ENCODE peak calls at places on chromosome 7, in eight cellular contexts. One of them, this sample, is unnamed. For H3K4me1 and H3K36me3, the result is how much of the 10 kb centered on the place peaks cover.

GRCh38 chr7:99036531-99037175 is 107.3 kb downstream of the SMURF1 start:
- DNase-seq in PC-3: peak
- DNase-seq in OCI-LY7: peak
- DNase-seq in neural progenitor cell: peak
- DNase-seq in HepG2: peak
- DNase-seq in trophoblast cell: no peak
- DNase-seq in heart right ventricle: no peak
- DNase-seq in stomach: no peak
- DNase-seq in this sample: no peak

GRCh38 chr7:936131-937054 is 18.1 kb downstream of the ADAP1 start:
- DNase-seq in PC-3: peak
- DNase-seq in OCI-LY7: no peak
- DNase-seq in neural progenitor cell: no peak
- DNase-seq in HepG2: no peak
- DNase-seq in trophoblast cell: peak
- DNase-seq in heart right ventricle: peak
- DNase-seq in stomach: no peak
- DNase-seq in this sample: no peak

GRCh38 chr7:106346678-106347217 is 62.0 kb upstream of the NAMPT start:
- DNase-seq in PC-3: peak
- DNase-seq in OCI-LY7: no peak
- DNase-seq in neural progenitor cell: no peak
- DNase-seq in HepG2: no peak
- DNase-seq in trophoblast cell: peak
- DNase-seq in heart right ventricle: no peak
- DNase-seq in stomach: no peak
- DNase-seq in this sample: no peak

GRCh38 chr7:83271212-83272099 is 108.8 kb upstream of the PCLO start:
- DNase-seq in PC-3: peak
- DNase-seq in OCI-LY7: peak
- DNase-seq in neural progenitor cell: peak
- DNase-seq in HepG2: peak
- DNase-seq in trophoblast cell: no peak
- DNase-seq in heart right ventricle: no peak
- DNase-seq in stomach: no peak
- DNase-seq in this sample: peak

GRCh38 chr7:41292457-41292856 is 410.4 kb downstream of the INHBA start:
- DNase-seq in PC-3: peak
- DNase-seq in OCI-LY7: no peak
- DNase-seq in neural progenitor cell: no peak
- DNase-seq in HepG2: no peak
- DNase-seq in trophoblast cell: no peak
- DNase-seq in heart right ventricle: no peak
- DNase-seq in stomach: no peak
- DNase-seq in this sample: no peak

GRCh38 chr7:78111384-78111783 is 312.8 kb downstream of the PHTF2 start:
- DNase-seq in PC-3: no peak
- DNase-seq in OCI-LY7: no peak
- DNase-seq in neural progenitor cell: peak
- DNase-seq in HepG2: no peak
- DNase-seq in trophoblast cell: no peak
- DNase-seq in heart right ventricle: no peak
- DNase-seq in stomach: no peak
- DNase-seq in this sample: no peak

GRCh38 chr7:65429642-65430343 is 56.1 kb downstream of the ZNF92 start:
- DNase-seq in PC-3: no peak
- DNase-seq in OCI-LY7: no peak
- DNase-seq in neural progenitor cell: no peak
- DNase-seq in HepG2: no peak
- DNase-seq in trophoblast cell: no peak
- DNase-seq in heart right ventricle: no peak
- DNase-seq in stomach: no peak
- DNase-seq in this sample: no peak

GRCh38 chr7:27112960-27113949 is 10.8 kb upstream of the HOXA2 start:
- DNase-seq in PC-3: peak
- DNase-seq in OCI-LY7: no peak
- DNase-seq in neural progenitor cell: peak
- DNase-seq in HepG2: no peak
- DNase-seq in trophoblast cell: no peak
- DNase-seq in heart right ventricle: no peak
- DNase-seq in stomach: no peak
- DNase-seq in this sample: peak

GRCh38 chr7:82105463-82105862 is 335.6 kb upstream of the HGF start:
- DNase-seq in PC-3: peak
- DNase-seq in OCI-LY7: no peak
- DNase-seq in neural progenitor cell: no peak
- DNase-seq in HepG2: no peak
- DNase-seq in trophoblast cell: no peak
- DNase-seq in heart right ventricle: no peak
- DNase-seq in stomach: no peak
- DNase-seq in this sample: peak

GRCh38 chr7:20651960-20652544 is 36.6 kb downstream of the ABCB5 start:
- DNase-seq in PC-3: peak
- DNase-seq in OCI-LY7: no peak
- DNase-seq in neural progenitor cell: no peak
- DNase-seq in HepG2: no peak
- DNase-seq in trophoblast cell: no peak
- DNase-seq in heart right ventricle: no peak
- DNase-seq in stomach: no peak
- DNase-seq in this sample: peak

GRCh38 chr7:111006691-111007090 is 84.2 kb upstream of the LRRN3 start:
- DNase-seq in PC-3: no peak
- DNase-seq in OCI-LY7: no peak
- DNase-seq in neural progenitor cell: no peak
- DNase-seq in HepG2: no peak
- DNase-seq in trophoblast cell: peak
- DNase-seq in heart right ventricle: no peak
- DNase-seq in stomach: no peak
- DNase-seq in this sample: no peak

GRCh38 chr7:28787116-28787515 is 171.0 kb downstream of the TRIL start:
- DNase-seq in PC-3: no peak
- DNase-seq in OCI-LY7: peak
- DNase-seq in neural progenitor cell: no peak
- DNase-seq in HepG2: no peak
- DNase-seq in trophoblast cell: no peak
- DNase-seq in heart right ventricle: no peak
- DNase-seq in stomach: no peak
- DNase-seq in this sample: no peak

GRCh38 chr7:45890902-45891461 is 2.7 kb downstream of the IGFBP1 start:
- DNase-seq in PC-3: peak
- DNase-seq in OCI-LY7: peak
- DNase-seq in neural progenitor cell: peak
- DNase-seq in HepG2: peak
- DNase-seq in trophoblast cell: no peak
- DNase-seq in heart right ventricle: no peak
- DNase-seq in stomach: no peak
- DNase-seq in this sample: peak

GRCh38 chr7:77696643-77697534 is 630 bp downstream of the RSBN1L start:
- DNase-seq in PC-3: peak
- DNase-seq in OCI-LY7: peak
- DNase-seq in neural progenitor cell: peak
- DNase-seq in HepG2: peak
- DNase-seq in trophoblast cell: peak
- DNase-seq in heart right ventricle: peak
- DNase-seq in stomach: peak
- DNase-seq in this sample: peak

GRCh38 chr7:7416031-7416968 is 119.4 kb downstream of the COL28A1 start:
- DNase-seq in PC-3: peak
- DNase-seq in OCI-LY7: no peak
- DNase-seq in neural progenitor cell: no peak
- DNase-seq in HepG2: no peak
- DNase-seq in trophoblast cell: peak
- DNase-seq in heart right ventricle: no peak
- DNase-seq in stomach: peak
- DNase-seq in this sample: peak

GRCh38 chr7:1124164-1124563 is 35.8 kb downstream of the ZFAND2A start:
- DNase-seq in PC-3: no peak
- DNase-seq in OCI-LY7: no peak
- DNase-seq in neural progenitor cell: no peak
- DNase-seq in HepG2: no peak
- DNase-seq in trophoblast cell: no peak
- DNase-seq in heart right ventricle: no peak
- DNase-seq in stomach: no peak
- DNase-seq in this sample: no peak

GRCh38 chr7:36279251-36279925 is 110.3 kb upstream of the ANLN start:
- DNase-seq in PC-3: no peak
- DNase-seq in OCI-LY7: no peak
- DNase-seq in neural progenitor cell: no peak
- DNase-seq in HepG2: no peak
- DNase-seq in trophoblast cell: no peak
- DNase-seq in heart right ventricle: no peak
- DNase-seq in stomach: no peak
- DNase-seq in this sample: no peak

GRCh38 chr7:75971309-75971960 is 23.0 kb downstream of the TMEM120A start:
- DNase-seq in PC-3: no peak
- DNase-seq in OCI-LY7: no peak
- DNase-seq in neural progenitor cell: no peak
- DNase-seq in HepG2: no peak
- DNase-seq in trophoblast cell: no peak
- DNase-seq in heart right ventricle: no peak
- DNase-seq in stomach: no peak
- DNase-seq in this sample: no peak

GRCh38 chr7:75968561-75969001 is 25.8 kb downstream of the TMEM120A start:
- DNase-seq in PC-3: no peak
- DNase-seq in OCI-LY7: no peak
- DNase-seq in neural progenitor cell: no peak
- DNase-seq in HepG2: no peak
- DNase-seq in trophoblast cell: no peak
- DNase-seq in heart right ventricle: peak
- DNase-seq in stomach: no peak
- DNase-seq in this sample: no peak

GRCh38 chr7:75969182-75969581 is 25.2 kb downstream of the TMEM120A start:
- DNase-seq in PC-3: no peak
- DNase-seq in OCI-LY7: no peak
- DNase-seq in neural progenitor cell: no peak
- DNase-seq in HepG2: no peak
- DNase-seq in trophoblast cell: no peak
- DNase-seq in heart right ventricle: peak
- DNase-seq in stomach: no peak
- DNase-seq in this sample: no peak

GRCh38 chr7:75968012-75968411 is 26.4 kb downstream of the TMEM120A start:
- DNase-seq in PC-3: no peak
- DNase-seq in OCI-LY7: no peak
- DNase-seq in neural progenitor cell: no peak
- DNase-seq in HepG2: no peak
- DNase-seq in trophoblast cell: no peak
- DNase-seq in heart right ventricle: no peak
- DNase-seq in stomach: no peak
- DNase-seq in this sample: no peak

DNA sequence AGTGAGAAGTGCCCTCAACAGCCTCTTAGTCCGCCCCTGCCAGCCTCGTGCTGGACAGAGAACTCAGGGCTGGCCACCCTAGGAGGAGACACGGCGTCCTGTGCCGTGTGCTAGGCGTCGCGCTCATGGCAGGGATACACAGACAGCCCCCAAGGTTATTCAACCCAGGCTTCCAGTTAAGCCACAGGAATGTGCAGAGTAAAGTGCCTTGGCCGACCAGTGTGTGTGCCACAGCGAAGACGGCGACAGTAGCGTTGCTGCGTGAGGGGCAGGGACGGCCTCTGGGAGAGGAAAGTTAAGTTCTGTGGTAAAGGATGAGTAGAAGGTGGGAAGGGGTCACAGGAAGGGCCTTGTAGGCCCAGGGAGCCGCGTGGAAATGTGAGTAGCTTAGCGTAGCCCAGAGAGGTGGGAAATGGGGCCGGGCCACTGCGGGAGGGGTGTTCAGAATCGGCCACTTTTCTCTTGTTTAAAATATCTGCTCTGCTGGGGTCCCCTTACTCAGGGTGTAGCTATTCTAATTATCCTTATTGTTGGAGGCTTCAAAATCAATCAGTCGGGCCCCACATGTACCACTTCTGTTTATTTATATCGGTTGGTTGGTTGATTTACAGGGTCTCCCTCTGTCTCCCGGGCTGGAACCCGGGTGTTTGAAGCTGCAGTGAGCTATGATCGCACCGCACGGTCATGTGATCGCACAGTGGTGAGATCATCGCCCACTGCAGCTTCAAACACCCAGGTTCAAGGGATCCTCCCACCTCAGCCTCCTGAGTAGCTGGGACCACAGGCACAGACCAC is 24.5 kb downstream of the TMEM120A start:
- DNase-seq in PC-3: no peak
- DNase-seq in OCI-LY7: no peak
- DNase-seq in neural progenitor cell: no peak
- DNase-seq in HepG2: no peak
- DNase-seq in trophoblast cell: no peak
- DNase-seq in heart right ventricle: peak
- DNase-seq in stomach: no peak
- DNase-seq in this sample: peak
- H3K4me1 ChIP-seq in PC-3: under half
- H3K4me1 ChIP-seq in OCI-LY7: under half
- H3K4me1 ChIP-seq in neural progenitor cell: under half
- H3K4me1 ChIP-seq in HepG2: under half
- H3K4me1 ChIP-seq in trophoblast cell: under half
- H3K4me1 ChIP-seq in heart right ventricle: half or more
- H3K4me1 ChIP-seq in stomach: half or more
- H3K4me1 ChIP-seq in this sample: half or more

DNA sequence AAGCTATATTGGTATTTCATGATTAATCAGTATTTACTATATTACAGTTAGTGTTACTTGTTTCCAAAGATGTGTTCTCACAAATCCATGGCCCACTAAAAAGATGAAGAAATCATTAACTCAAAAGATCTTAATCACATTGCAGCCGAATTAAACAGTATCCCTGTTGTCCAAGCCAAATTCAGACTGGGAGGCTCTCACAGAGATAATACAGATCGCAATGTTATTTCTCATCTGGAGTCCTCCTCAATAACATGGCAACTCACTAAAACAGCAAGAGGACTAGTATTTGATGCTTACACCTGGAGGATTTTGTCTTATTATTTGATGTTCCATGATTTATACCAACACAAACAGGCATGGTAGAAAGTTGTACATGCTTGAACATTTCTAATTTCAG is 23.4 kb downstream of the CYP51A1 start:
- DNase-seq in PC-3: no peak
- DNase-seq in OCI-LY7: no peak
- DNase-seq in neural progenitor cell: no peak
- DNase-seq in HepG2: no peak
- DNase-seq in trophoblast cell: no peak
- DNase-seq in heart right ventricle: no peak
- DNase-seq in stomach: no peak
- DNase-seq in this sample: no peak
- H3K36me3 ChIP-seq in PC-3: under half
- H3K36me3 ChIP-seq in OCI-LY7: half or more
- H3K36me3 ChIP-seq in neural progenitor cell: under half
- H3K36me3 ChIP-seq in HepG2: under half
- H3K36me3 ChIP-seq in trophoblast cell: under half
- H3K36me3 ChIP-seq in heart right ventricle: under half
- H3K36me3 ChIP-seq in stomach: under half
- H3K36me3 ChIP-seq in this sample: half or more

GRCh38 chr7:22724861-22725260 is 2.1 kb upstream of the IL6 start:
- DNase-seq in PC-3: no peak
- DNase-seq in OCI-LY7: no peak
- DNase-seq in neural progenitor cell: no peak
- DNase-seq in HepG2: no peak
- DNase-seq in trophoblast cell: no peak
- DNase-seq in heart right ventricle: no peak
- DNase-seq in stomach: no peak
- DNase-seq in this sample: no peak
- H3K4me1 ChIP-seq in PC-3: half or more
- H3K4me1 ChIP-seq in OCI-LY7: under half
- H3K4me1 ChIP-seq in neural progenitor cell: under half
- H3K4me1 ChIP-seq in HepG2: under half
- H3K4me1 ChIP-seq in trophoblast cell: under half
- H3K4me1 ChIP-seq in heart right ventricle: half or more
- H3K4me1 ChIP-seq in stomach: under half
- H3K4me1 ChIP-seq in this sample: under half

GRCh38 chr7:116252249-116252648 is 41.9 kb downstream of the TES start:
- DNase-seq in PC-3: no peak
- DNase-seq in OCI-LY7: no peak
- DNase-seq in neural progenitor cell: no peak
- DNase-seq in HepG2: no peak
- DNase-seq in trophoblast cell: no peak
- DNase-seq in heart right ventricle: no peak
- DNase-seq in stomach: no peak
- DNase-seq in this sample: no peak
- H3K36me3 ChIP-seq in PC-3: half or more
- H3K36me3 ChIP-seq in OCI-LY7: under half
- H3K36me3 ChIP-seq in neural progenitor cell: under half
- H3K36me3 ChIP-seq in HepG2: under half
- H3K36me3 ChIP-seq in trophoblast cell: under half
- H3K36me3 ChIP-seq in heart right ventricle: under half
- H3K36me3 ChIP-seq in stomach: under half
- H3K36me3 ChIP-seq in this sample: under half

This sample was measured in SJCRH30.